ENCODE peak calls at places on chromosomes 7 and 10, in nine cellular contexts. One of them, this sample, is unnamed.

GRCh38 chr10:70337201-70337651 is 45.2 kb downstream of the LRRC20 start:
- DNase-seq in transverse colon: peak
- DNase-seq in lower leg skin: no peak
- DNase-seq in heart left ventricle: no peak
- DNase-seq in HCT116: no peak
- DNase-seq in stomach: no peak
- DNase-seq in Peyer's patch: no peak
- DNase-seq in ovary: no peak
- DNase-seq in adrenal gland: no peak
- DNase-seq in this sample: peak

GRCh38 chr7:55133630-55134392 is 115.0 kb downstream of the EGFR start:
- DNase-seq in Peyer's patch: no peak
- DNase-seq in heart left ventricle: peak
- DNase-seq in adrenal gland: peak
- DNase-seq in transverse colon: no peak
- DNase-seq in lower leg skin: no peak
- DNase-seq in HCT116: peak
- DNase-seq in ovary: no peak
- DNase-seq in stomach: peak
- DNase-seq in this sample: peak

GRCh38 chr10:77348082-77348481 is 289.5 kb downstream of the KCNMA1 start:
- DNase-seq in HCT116: no peak
- DNase-seq in ovary: no peak
- DNase-seq in stomach: no peak
- DNase-seq in adrenal gland: no peak
- DNase-seq in heart left ventricle: no peak
- DNase-seq in lower leg skin: no peak
- DNase-seq in transverse colon: no peak
- DNase-seq in Peyer's patch: no peak
- DNase-seq in this sample: no peak

GRCh38 chr7:151813997-151814396 is 62.9 kb downstream of the PRKAG2 start:
- DNase-seq in ovary: no peak
- DNase-seq in Peyer's patch: no peak
- DNase-seq in stomach: no peak
- DNase-seq in HCT116: no peak
- DNase-seq in transverse colon: no peak
- DNase-seq in lower leg skin: no peak
- DNase-seq in adrenal gland: no peak
- DNase-seq in heart left ventricle: no peak
- DNase-seq in this sample: no peak

GRCh38 chr7:24318326-24318725 is 34.3 kb downstream of the NPY start:
- DNase-seq in lower leg skin: no peak
- DNase-seq in HCT116: peak
- DNase-seq in stomach: no peak
- DNase-seq in Peyer's patch: no peak
- DNase-seq in adrenal gland: no peak
- DNase-seq in heart left ventricle: no peak
- DNase-seq in ovary: no peak
- DNase-seq in transverse colon: no peak
- DNase-seq in this sample: no peak

GRCh38 chr7:28761485-28761884 is 196.6 kb downstream of the TRIL start:
- DNase-seq in ovary: no peak
- DNase-seq in transverse colon: no peak
- DNase-seq in HCT116: no peak
- DNase-seq in stomach: no peak
- DNase-seq in adrenal gland: no peak
- DNase-seq in lower leg skin: no peak
- DNase-seq in heart left ventricle: no peak
- DNase-seq in Peyer's patch: no peak
- DNase-seq in this sample: no peak

GRCh38 chr7:5693529-5693928 is 87.9 kb downstream of the RNF216 start:
- DNase-seq in stomach: no peak
- DNase-seq in Peyer's patch: peak
- DNase-seq in adrenal gland: no peak
- DNase-seq in transverse colon: no peak
- DNase-seq in lower leg skin: no peak
- DNase-seq in ovary: no peak
- DNase-seq in heart left ventricle: peak
- DNase-seq in HCT116: no peak
- DNase-seq in this sample: peak

GRCh38 chr7:29502133-29502532 is 61.5 kb upstream of the PRR15 start:
- DNase-seq in lower leg skin: no peak
- DNase-seq in heart left ventricle: peak
- DNase-seq in Peyer's patch: no peak
- DNase-seq in transverse colon: no peak
- DNase-seq in adrenal gland: no peak
- DNase-seq in ovary: no peak
- DNase-seq in HCT116: no peak
- DNase-seq in stomach: no peak
- DNase-seq in this sample: no peak

GRCh38 chr7:85150624-85151023 is 36.2 kb downstream of the SEMA3D start:
- DNase-seq in transverse colon: no peak
- DNase-seq in stomach: no peak
- DNase-seq in heart left ventricle: no peak
- DNase-seq in Peyer's patch: no peak
- DNase-seq in HCT116: no peak
- DNase-seq in adrenal gland: no peak
- DNase-seq in ovary: no peak
- DNase-seq in lower leg skin: no peak
- DNase-seq in this sample: no peak

GRCh38 chr10:96513686-96514551 is at the start of gene TLL2:
- DNase-seq in adrenal gland: peak
- DNase-seq in transverse colon: peak
- DNase-seq in heart left ventricle: peak
- DNase-seq in HCT116: peak
- DNase-seq in Peyer's patch: peak
- DNase-seq in stomach: peak
- DNase-seq in ovary: peak
- DNase-seq in lower leg skin: peak
- DNase-seq in this sample: peak
- TF ChIP-seq POLR2A in adrenal gland: peak
- TF ChIP-seq POLR2A in transverse colon: peak
- TF ChIP-seq POLR2A in heart left ventricle: no peak
- TF ChIP-seq POLR2A in HCT116: no peak
- TF ChIP-seq POLR2A in Peyer's patch: no peak
- TF ChIP-seq POLR2A in stomach: no peak
- TF ChIP-seq POLR2A in ovary: no peak
- TF ChIP-seq POLR2A in lower leg skin: no peak
- TF ChIP-seq POLR2A in this sample: no peak

GRCh38 chr7:73830618-73830871 is 251 bp upstream of the CLDN4 start:
- DNase-seq in transverse colon: no peak
- DNase-seq in HCT116: no peak
- DNase-seq in heart left ventricle: no peak
- DNase-seq in Peyer's patch: no peak
- DNase-seq in stomach: no peak
- DNase-seq in adrenal gland: no peak
- DNase-seq in lower leg skin: no peak
- DNase-seq in ovary: no peak
- DNase-seq in this sample: no peak

GRCh38 chr7:73829921-73830617 is 727 bp upstream of the CLDN4 start:
- DNase-seq in adrenal gland: no peak
- DNase-seq in Peyer's patch: peak
- DNase-seq in heart left ventricle: no peak
- DNase-seq in HCT116: no peak
- DNase-seq in ovary: no peak
- DNase-seq in lower leg skin: no peak
- DNase-seq in stomach: no peak
- DNase-seq in transverse colon: peak
- DNase-seq in this sample: no peak

GRCh38 chr7:73828107-73828803 is 2.5 kb upstream of the CLDN4 start:
- DNase-seq in lower leg skin: no peak
- DNase-seq in adrenal gland: peak
- DNase-seq in stomach: peak
- DNase-seq in heart left ventricle: no peak
- DNase-seq in Peyer's patch: peak
- DNase-seq in transverse colon: peak
- DNase-seq in ovary: no peak
- DNase-seq in HCT116: peak
- DNase-seq in this sample: no peak

GRCh38 chr7:73828972-73829371 is 1.8 kb upstream of the CLDN4 start:
- DNase-seq in heart left ventricle: no peak
- DNase-seq in lower leg skin: no peak
- DNase-seq in HCT116: no peak
- DNase-seq in ovary: no peak
- DNase-seq in adrenal gland: no peak
- DNase-seq in transverse colon: no peak
- DNase-seq in stomach: no peak
- DNase-seq in Peyer's patch: no peak
- DNase-seq in this sample: no peak

GRCh38 chr7:73829505-73829904 is 1.3 kb upstream of the CLDN4 start:
- DNase-seq in lower leg skin: no peak
- DNase-seq in transverse colon: peak
- DNase-seq in Peyer's patch: no peak
- DNase-seq in heart left ventricle: no peak
- DNase-seq in adrenal gland: no peak
- DNase-seq in ovary: no peak
- DNase-seq in HCT116: no peak
- DNase-seq in stomach: no peak
- DNase-seq in this sample: no peak
- H3K4me3 ChIP-seq in lower leg skin: no peak
- H3K4me3 ChIP-seq in transverse colon: peak
- H3K4me3 ChIP-seq in Peyer's patch: peak
- H3K4me3 ChIP-seq in heart left ventricle: no peak
- H3K4me3 ChIP-seq in adrenal gland: no peak
- H3K4me3 ChIP-seq in ovary: no peak
- H3K4me3 ChIP-seq in HCT116: no peak
- H3K4me3 ChIP-seq in stomach: no peak
- H3K4me3 ChIP-seq in this sample: no peak

GRCh38 chr7:118918556-118918955 is 694.1 kb downstream of the ANKRD7 start:
- DNase-seq in stomach: no peak
- DNase-seq in lower leg skin: no peak
- DNase-seq in Peyer's patch: no peak
- DNase-seq in ovary: no peak
- DNase-seq in heart left ventricle: no peak
- DNase-seq in HCT116: peak
- DNase-seq in transverse colon: no peak
- DNase-seq in adrenal gland: no peak
- DNase-seq in this sample: no peak
- TF ChIP-seq CTCF in stomach: no peak
- TF ChIP-seq CTCF in lower leg skin: no peak
- TF ChIP-seq CTCF in Peyer's patch: no peak
- TF ChIP-seq CTCF in ovary: no peak
- TF ChIP-seq CTCF in heart left ventricle: peak
- TF ChIP-seq CTCF in HCT116: peak
- TF ChIP-seq CTCF in transverse colon: no peak
- TF ChIP-seq CTCF in adrenal gland: peak
- TF ChIP-seq CTCF in this sample: no peak

GRCh38 chr10:27240212-27240890 is at the start of gene ACBD5:
- DNase-seq in transverse colon: peak
- DNase-seq in HCT116: no peak
- DNase-seq in Peyer's patch: peak
- DNase-seq in stomach: peak
- DNase-seq in lower leg skin: peak
- DNase-seq in heart left ventricle: peak
- DNase-seq in ovary: peak
- DNase-seq in adrenal gland: peak
- DNase-seq in this sample: peak
- TF ChIP-seq POLR2A in transverse colon: peak
- TF ChIP-seq POLR2A in HCT116: no peak
- TF ChIP-seq POLR2A in Peyer's patch: peak
- TF ChIP-seq POLR2A in stomach: no peak
- TF ChIP-seq POLR2A in lower leg skin: no peak
- TF ChIP-seq POLR2A in heart left ventricle: no peak
- TF ChIP-seq POLR2A in ovary: peak
- TF ChIP-seq POLR2A in adrenal gland: peak
- TF ChIP-seq POLR2A in this sample: peak

DNA sequence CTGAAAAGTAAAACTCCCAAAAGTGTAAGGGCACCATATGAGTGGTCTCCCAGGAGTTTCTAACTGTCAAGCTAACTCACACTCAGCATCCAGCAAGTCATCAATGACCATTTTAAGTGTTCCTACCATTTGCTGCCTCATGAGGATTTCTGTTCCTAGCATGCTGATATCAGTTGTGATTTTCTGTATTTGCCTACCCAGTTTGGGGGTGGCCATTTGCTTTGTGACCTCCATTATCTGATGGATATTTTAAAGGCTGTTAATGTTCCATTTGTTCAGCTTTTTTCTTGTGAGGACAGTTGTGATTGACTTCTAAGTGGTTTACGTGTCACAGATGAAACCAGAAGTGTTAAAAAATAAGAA is 2.9 kb downstream of the FAM24B start:
- DNase-seq in stomach: no peak
- DNase-seq in heart left ventricle: no peak
- DNase-seq in adrenal gland: no peak
- DNase-seq in HCT116: no peak
- DNase-seq in transverse colon: no peak
- DNase-seq in Peyer's patch: no peak
- DNase-seq in ovary: no peak
- DNase-seq in lower leg skin: no peak
- DNase-seq in this sample: no peak
- H3K4me3 ChIP-seq in stomach: no peak
- H3K4me3 ChIP-seq in heart left ventricle: no peak
- H3K4me3 ChIP-seq in adrenal gland: no peak
- H3K4me3 ChIP-seq in HCT116: no peak
- H3K4me3 ChIP-seq in transverse colon: no peak
- H3K4me3 ChIP-seq in Peyer's patch: no peak
- H3K4me3 ChIP-seq in ovary: no peak
- H3K4me3 ChIP-seq in lower leg skin: no peak
- H3K4me3 ChIP-seq in this sample: no peak

GRCh38 chr10:84097787-84098353 is 41.4 kb upstream of the GHITM start:
- DNase-seq in adrenal gland: no peak
- DNase-seq in HCT116: no peak
- DNase-seq in heart left ventricle: no peak
- DNase-seq in Peyer's patch: no peak
- DNase-seq in stomach: no peak
- DNase-seq in transverse colon: no peak
- DNase-seq in lower leg skin: no peak
- DNase-seq in ovary: no peak
- DNase-seq in this sample: no peak
- TF ChIP-seq CTCF in adrenal gland: peak
- TF ChIP-seq CTCF in HCT116: peak
- TF ChIP-seq CTCF in heart left ventricle: peak
- TF ChIP-seq CTCF in Peyer's patch: peak
- TF ChIP-seq CTCF in stomach: no peak
- TF ChIP-seq CTCF in transverse colon: peak
- TF ChIP-seq CTCF in lower leg skin: no peak
- TF ChIP-seq CTCF in ovary: no peak
- TF ChIP-seq CTCF in this sample: no peak